ENCODE peak calls at places on chromosomes 1 and 21, in six cellular contexts. One of them, this sample, is unnamed.

GRCh38 chr1:183731151-183731550 is 73.8 kb upstream of the RGL1 start:
- DNase-seq in CD8-positive, alpha-beta memory T cell: no peak
- DNase-seq in OCI-LY7: no peak
- DNase-seq in breast epithelium: no peak
- DNase-seq in fibroblast of lung: no peak
- DNase-seq in PC-9: no peak
- DNase-seq in this sample: no peak

GRCh38 chr1:155471891-155472290 is 90.7 kb downstream of the ASH1L start:
- DNase-seq in CD8-positive, alpha-beta memory T cell: no peak
- DNase-seq in OCI-LY7: no peak
- DNase-seq in breast epithelium: no peak
- DNase-seq in fibroblast of lung: no peak
- DNase-seq in PC-9: no peak
- DNase-seq in this sample: no peak

GRCh38 chr1:27391511-27392095 is 819 bp upstream of the GPR3 start:
- DNase-seq in CD8-positive, alpha-beta memory T cell: no peak
- DNase-seq in OCI-LY7: no peak
- DNase-seq in breast epithelium: no peak
- DNase-seq in fibroblast of lung: peak
- DNase-seq in PC-9: no peak
- DNase-seq in this sample: no peak

GRCh38 chr1:31828341-31828740 is 12.5 kb upstream of the SPOCD1 start:
- DNase-seq in CD8-positive, alpha-beta memory T cell: no peak
- DNase-seq in OCI-LY7: peak
- DNase-seq in breast epithelium: no peak
- DNase-seq in fibroblast of lung: no peak
- DNase-seq in PC-9: no peak
- DNase-seq in this sample: no peak

GRCh38 chr1:41768538-41768937 is 150.2 kb downstream of the HIVEP3 start:
- DNase-seq in CD8-positive, alpha-beta memory T cell: no peak
- DNase-seq in OCI-LY7: no peak
- DNase-seq in breast epithelium: no peak
- DNase-seq in fibroblast of lung: no peak
- DNase-seq in PC-9: no peak
- DNase-seq in this sample: no peak

GRCh38 chr1:171664976-171665375 is 12.5 kb upstream of the MYOC start:
- DNase-seq in CD8-positive, alpha-beta memory T cell: no peak
- DNase-seq in OCI-LY7: no peak
- DNase-seq in breast epithelium: no peak
- DNase-seq in fibroblast of lung: no peak
- DNase-seq in PC-9: no peak
- DNase-seq in this sample: no peak

GRCh38 chr1:244599937-244600350 is 53.0 kb upstream of the DESI2 start:
- DNase-seq in CD8-positive, alpha-beta memory T cell: no peak
- DNase-seq in OCI-LY7: no peak
- DNase-seq in breast epithelium: no peak
- DNase-seq in fibroblast of lung: peak
- DNase-seq in PC-9: peak
- DNase-seq in this sample: peak

GRCh38 chr1:220666349-220666748 is 23.8 kb upstream of the C1orf115 start:
- DNase-seq in CD8-positive, alpha-beta memory T cell: no peak
- DNase-seq in OCI-LY7: no peak
- DNase-seq in breast epithelium: no peak
- DNase-seq in fibroblast of lung: no peak
- DNase-seq in PC-9: no peak
- DNase-seq in this sample: no peak

GRCh38 chr21:32584472-32584871 is 851 bp downstream of the TCP10L start:
- DNase-seq in CD8-positive, alpha-beta memory T cell: no peak
- DNase-seq in OCI-LY7: no peak
- DNase-seq in breast epithelium: no peak
- DNase-seq in fibroblast of lung: no peak
- DNase-seq in PC-9: no peak
- DNase-seq in this sample: no peak

GRCh38 chr1:178500091-178500770 is 3.5 kb upstream of the CLEC20A start:
- DNase-seq in CD8-positive, alpha-beta memory T cell: no peak
- DNase-seq in OCI-LY7: no peak
- DNase-seq in breast epithelium: no peak
- DNase-seq in fibroblast of lung: no peak
- DNase-seq in PC-9: no peak
- DNase-seq in this sample: no peak

GRCh38 chr1:181038399-181038873 is 4.7 kb downstream of the MR1 start:
- DNase-seq in CD8-positive, alpha-beta memory T cell: peak
- DNase-seq in OCI-LY7: peak
- DNase-seq in breast epithelium: no peak
- DNase-seq in fibroblast of lung: peak
- DNase-seq in PC-9: peak
- DNase-seq in this sample: no peak

GRCh38 chr21:27776925-27777553 is 810.2 kb upstream of the ADAMTS5 start:
- DNase-seq in CD8-positive, alpha-beta memory T cell: no peak
- DNase-seq in OCI-LY7: no peak
- DNase-seq in breast epithelium: no peak
- DNase-seq in fibroblast of lung: peak
- DNase-seq in PC-9: no peak
- DNase-seq in this sample: no peak

GRCh38 chr1:31394628-31395193 is 18.3 kb upstream of the SERINC2 start:
- DNase-seq in CD8-positive, alpha-beta memory T cell: peak
- DNase-seq in OCI-LY7: peak
- DNase-seq in breast epithelium: peak
- DNase-seq in fibroblast of lung: peak
- DNase-seq in PC-9: peak
- DNase-seq in this sample: no peak

GRCh38 chr1:233584376-233584775 is 29.5 kb upstream of the KCNK1 start:
- DNase-seq in CD8-positive, alpha-beta memory T cell: no peak
- DNase-seq in OCI-LY7: no peak
- DNase-seq in breast epithelium: no peak
- DNase-seq in fibroblast of lung: no peak
- DNase-seq in PC-9: no peak
- DNase-seq in this sample: no peak

GRCh38 chr1:61397495-61397894 is 315.1 kb downstream of the NFIA start:
- DNase-seq in CD8-positive, alpha-beta memory T cell: no peak
- DNase-seq in OCI-LY7: no peak
- DNase-seq in breast epithelium: no peak
- DNase-seq in fibroblast of lung: no peak
- DNase-seq in PC-9: no peak
- DNase-seq in this sample: no peak

GRCh38 chr1:61400997-61401396 is 318.6 kb downstream of the NFIA start:
- DNase-seq in CD8-positive, alpha-beta memory T cell: no peak
- DNase-seq in OCI-LY7: no peak
- DNase-seq in breast epithelium: no peak
- DNase-seq in fibroblast of lung: no peak
- DNase-seq in PC-9: no peak
- DNase-seq in this sample: no peak

GRCh38 chr1:61397915-61398314 is 315.6 kb downstream of the NFIA start:
- DNase-seq in CD8-positive, alpha-beta memory T cell: no peak
- DNase-seq in OCI-LY7: no peak
- DNase-seq in breast epithelium: no peak
- DNase-seq in fibroblast of lung: peak
- DNase-seq in PC-9: no peak
- DNase-seq in this sample: no peak

GRCh38 chr1:61400131-61400530 is 317.8 kb downstream of the NFIA start:
- DNase-seq in CD8-positive, alpha-beta memory T cell: no peak
- DNase-seq in OCI-LY7: no peak
- DNase-seq in breast epithelium: no peak
- DNase-seq in fibroblast of lung: no peak
- DNase-seq in PC-9: no peak
- DNase-seq in this sample: no peak

DNA sequence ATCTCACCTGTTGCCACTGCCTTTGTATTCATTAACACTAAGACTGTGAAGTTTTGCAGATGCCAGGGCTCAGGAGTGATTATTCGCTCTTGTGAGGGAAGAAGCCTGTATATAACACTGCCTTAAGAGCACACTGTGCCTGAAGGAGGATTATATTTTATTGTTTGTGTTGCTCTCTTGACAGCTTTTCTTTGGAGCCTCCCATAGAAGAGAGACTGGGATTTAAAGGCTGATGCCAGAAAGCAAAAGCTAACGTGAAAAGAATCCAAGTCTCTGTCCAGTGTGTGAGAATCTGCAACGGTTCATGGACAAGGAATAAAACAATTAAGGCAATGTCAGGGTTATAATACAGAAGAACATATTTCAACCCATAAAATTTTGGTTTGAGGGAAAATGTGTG is 316.8 kb downstream of the NFIA start:
- DNase-seq in CD8-positive, alpha-beta memory T cell: no peak
- DNase-seq in OCI-LY7: no peak
- DNase-seq in breast epithelium: no peak
- DNase-seq in fibroblast of lung: no peak
- DNase-seq in PC-9: no peak
- DNase-seq in this sample: no peak
- H3K27ac ChIP-seq in CD8-positive, alpha-beta memory T cell: no peak
- H3K27ac ChIP-seq in OCI-LY7: no peak
- H3K27ac ChIP-seq in breast epithelium: peak
- H3K27ac ChIP-seq in fibroblast of lung: no peak
- H3K27ac ChIP-seq in PC-9: no peak
- H3K27ac ChIP-seq in this sample: no peak

DNA sequence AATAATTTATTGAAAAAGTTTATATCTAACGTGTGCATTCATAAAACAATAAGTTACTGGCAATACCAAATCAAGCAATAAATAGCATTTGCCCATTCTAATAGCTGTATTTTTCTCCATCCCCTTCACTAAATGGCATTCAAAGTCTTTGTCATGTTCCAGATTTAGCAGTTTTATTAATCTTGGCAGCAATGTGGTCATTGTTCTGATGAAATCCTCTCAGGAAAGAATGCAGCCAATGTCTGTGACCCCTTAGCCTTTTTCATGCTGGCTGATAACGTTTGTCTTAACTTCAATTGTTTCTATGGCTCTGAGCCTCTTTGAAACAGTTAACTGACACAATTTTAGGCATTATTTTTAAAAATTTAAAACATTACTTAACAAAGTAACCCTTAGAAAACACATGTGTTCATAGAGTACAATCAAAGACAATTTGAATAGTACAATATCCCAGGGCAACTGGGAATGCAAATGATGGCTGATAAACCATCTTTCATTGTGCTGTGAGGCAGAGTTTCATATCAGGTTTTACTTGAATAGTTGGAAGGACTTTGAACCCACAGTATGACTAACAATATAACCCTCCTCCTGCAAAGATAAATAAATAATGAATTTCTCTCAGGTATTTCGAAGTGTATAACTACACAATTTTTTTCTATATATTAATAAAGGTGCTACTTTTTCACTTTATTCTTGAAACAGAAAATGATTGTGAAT is 217.5 kb downstream of the LRRIQ3 start:
- DNase-seq in CD8-positive, alpha-beta memory T cell: no peak
- DNase-seq in OCI-LY7: no peak
- DNase-seq in breast epithelium: no peak
- DNase-seq in fibroblast of lung: no peak
- DNase-seq in PC-9: no peak
- DNase-seq in this sample: no peak
- H3K27ac ChIP-seq in CD8-positive, alpha-beta memory T cell: no peak
- H3K27ac ChIP-seq in OCI-LY7: no peak
- H3K27ac ChIP-seq in breast epithelium: no peak
- H3K27ac ChIP-seq in fibroblast of lung: no peak
- H3K27ac ChIP-seq in PC-9: no peak
- H3K27ac ChIP-seq in this sample: no peak

GRCh38 chr1:245840971-245841370 is 666.1 kb downstream of the SMYD3 start:
- DNase-seq in CD8-positive, alpha-beta memory T cell: no peak
- DNase-seq in OCI-LY7: no peak
- DNase-seq in breast epithelium: no peak
- DNase-seq in fibroblast of lung: no peak
- DNase-seq in PC-9: no peak
- DNase-seq in this sample: no peak

GRCh38 chr1:245843101-245843500 is 664.0 kb downstream of the SMYD3 start:
- DNase-seq in CD8-positive, alpha-beta memory T cell: no peak
- DNase-seq in OCI-LY7: no peak
- DNase-seq in breast epithelium: no peak
- DNase-seq in fibroblast of lung: no peak
- DNase-seq in PC-9: no peak
- DNase-seq in this sample: no peak

GRCh38 chr1:245842106-245842505 is 665.0 kb downstream of the SMYD3 start:
- DNase-seq in CD8-positive, alpha-beta memory T cell: no peak
- DNase-seq in OCI-LY7: no peak
- DNase-seq in breast epithelium: no peak
- DNase-seq in fibroblast of lung: no peak
- DNase-seq in PC-9: no peak
- DNase-seq in this sample: no peak

GRCh38 chr1:245835386-245835785 is 671.7 kb downstream of the SMYD3 start:
- DNase-seq in CD8-positive, alpha-beta memory T cell: no peak
- DNase-seq in OCI-LY7: no peak
- DNase-seq in breast epithelium: no peak
- DNase-seq in fibroblast of lung: no peak
- DNase-seq in PC-9: no peak
- DNase-seq in this sample: no peak

DNA sequence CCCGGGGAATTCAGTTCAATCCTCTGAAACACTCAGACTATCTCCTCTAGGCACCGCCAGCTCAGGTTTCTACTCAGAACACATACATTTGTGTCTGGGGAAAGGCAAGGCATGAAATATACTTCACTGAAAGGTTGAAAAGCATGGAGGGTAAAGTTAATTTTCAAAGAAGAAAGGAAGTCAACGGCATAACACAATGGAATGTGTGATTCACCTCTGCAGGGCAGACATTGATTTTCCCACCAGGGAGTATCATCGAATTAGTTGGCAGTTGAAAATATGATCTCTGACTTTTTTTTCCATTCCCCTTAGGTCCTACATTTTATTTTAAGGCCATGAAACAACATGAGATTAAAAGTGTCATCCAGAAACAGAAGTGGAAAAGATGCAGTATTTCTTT is 669.3 kb downstream of the SMYD3 start:
- DNase-seq in CD8-positive, alpha-beta memory T cell: no peak
- DNase-seq in OCI-LY7: no peak
- DNase-seq in breast epithelium: no peak
- DNase-seq in fibroblast of lung: no peak
- DNase-seq in PC-9: no peak
- DNase-seq in this sample: no peak
- H3K27ac ChIP-seq in CD8-positive, alpha-beta memory T cell: no peak
- H3K27ac ChIP-seq in OCI-LY7: no peak
- H3K27ac ChIP-seq in breast epithelium: no peak
- H3K27ac ChIP-seq in fibroblast of lung: no peak
- H3K27ac ChIP-seq in PC-9: no peak
- H3K27ac ChIP-seq in this sample: no peak

DNA sequence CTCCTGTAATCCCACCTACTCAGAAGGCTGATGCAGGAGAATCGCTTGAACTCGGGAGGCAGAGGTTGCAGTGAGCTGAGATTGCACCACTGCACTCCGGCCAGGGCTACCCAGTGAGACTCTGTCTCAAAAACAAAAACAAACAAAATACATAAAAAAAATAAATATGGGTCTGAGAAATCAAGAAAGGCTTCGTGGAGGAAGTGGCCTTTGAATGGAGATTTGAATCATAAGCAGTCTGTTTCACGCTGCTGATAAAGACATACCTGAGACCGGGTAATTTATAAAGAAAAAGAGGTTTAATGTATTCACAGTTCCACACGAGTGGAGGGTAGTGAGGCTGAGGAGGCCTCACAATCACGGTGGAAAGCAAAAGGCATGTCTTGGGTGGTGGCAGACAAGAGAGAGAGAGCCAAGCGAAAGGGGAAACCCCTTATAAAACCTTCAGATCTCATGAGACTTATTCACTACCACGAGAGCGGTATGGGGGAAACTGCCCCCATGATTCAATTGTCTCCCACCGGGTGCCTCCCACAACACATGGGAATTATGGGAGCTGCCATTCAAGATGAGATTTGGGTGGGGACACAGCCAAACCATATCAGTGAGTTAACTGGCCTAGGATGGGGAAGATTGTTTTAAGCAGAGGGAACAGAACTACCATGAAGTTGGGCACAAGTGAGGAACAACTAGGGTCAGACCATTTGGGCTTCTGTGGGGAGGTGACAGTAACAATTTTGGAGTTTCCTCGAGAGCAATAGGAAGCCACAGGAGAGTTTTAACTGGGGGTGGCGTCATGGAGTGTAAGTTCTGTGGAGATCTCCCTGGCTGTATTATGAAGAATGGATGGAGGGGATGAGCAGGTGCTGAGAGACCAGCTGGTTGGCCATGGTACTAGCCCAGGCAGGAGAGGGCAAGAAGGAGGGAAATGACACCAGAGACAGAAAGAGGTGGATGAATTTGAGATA is 22.2 kb upstream of the WNT4 start:
- DNase-seq in CD8-positive, alpha-beta memory T cell: no peak
- DNase-seq in OCI-LY7: no peak
- DNase-seq in breast epithelium: no peak
- DNase-seq in fibroblast of lung: no peak
- DNase-seq in PC-9: no peak
- DNase-seq in this sample: no peak
- H3K27ac ChIP-seq in CD8-positive, alpha-beta memory T cell: no peak
- H3K27ac ChIP-seq in OCI-LY7: no peak
- H3K27ac ChIP-seq in breast epithelium: no peak
- H3K27ac ChIP-seq in fibroblast of lung: no peak
- H3K27ac ChIP-seq in PC-9: no peak
- H3K27ac ChIP-seq in this sample: no peak

This sample was measured in epithelial cell of prostate.